ENCODE peak calls at places on chromosome 7, in four cellular contexts. V, N, H and F are unnamed samples. For H3K4me1 and H3K27me3, the result is how much of the 10 kb centered on the place peaks cover.

GRCh38 chr7:87316846-87317545 is 28.5 kb upstream of the CROT start:
- DNase-seq in H (no peak), N (peak), V (no peak), F (no peak)

GRCh38 chr7:155369-156000 is 36.9 kb upstream of the FAM20C start:
- DNase-seq in N (no peak), H (no peak), V (no peak), F (peak)

GRCh38 chr7:87110778-87111177 is 41.5 kb upstream of the DMTF1 start:
- DNase-seq in V (no peak), N (no peak), H (no peak), F (no peak)

GRCh38 chr7:988426-988911 is 5.5 kb downstream of the CYP2W1 start:
- DNase-seq in V (no peak), N (no peak), H (no peak), F (no peak)

GRCh38 chr7:2880882-2881281 is 36.8 kb upstream of the GNA12 start:
- DNase-seq in H (no peak), N (no peak), V (no peak), F (no peak)

GRCh38 chr7:145339319-145339718 is 503.5 kb upstream of the TPK1 start:
- DNase-seq in N (no peak), V (no peak), H (no peak), F (no peak)

GRCh38 chr7:157013101-157013500 is 2.6 kb upstream of the MNX1 start:
- DNase-seq in N (no peak), H (no peak), V (no peak), F (peak)

GRCh38 chr7:85074-85945 is 107.1 kb upstream of the FAM20C start:
- DNase-seq in H (peak), V (no peak), N (peak), F (no peak)

GRCh38 chr7:76185187-76185915 is 16.3 kb upstream of the SRRM3 start:
- DNase-seq in H (no peak), N (peak), V (no peak), F (no peak)

GRCh38 chr7:76505168-76506080 is 4.9 kb upstream of the UPK3B start:
- DNase-seq in N (peak), V (no peak), H (peak), F (no peak)

GRCh38 chr7:131194070-131194865 is 133.4 kb upstream of the MKLN1 start:
- DNase-seq in V (no peak), N (no peak), H (no peak), F (no peak)

GRCh38 chr7:99008921-99009530 is 130.7 kb downstream of the TRRAP start:
- DNase-seq in N (no peak), V (no peak), H (no peak), F (no peak)

GRCh38 chr7:35908305-35909223 is 107.7 kb downstream of the SEPTIN7 start:
- DNase-seq in V (no peak), H (peak), N (peak), F (no peak)

GRCh38 chr7:69739906-69740545 is 141.8 kb downstream of the AUTS2 start:
- DNase-seq in N (peak), V (no peak), H (peak), F (no peak)

GRCh38 chr7:147296986-147297385 is 1180.4 kb downstream of the CNTNAP2 start:
- DNase-seq in N (no peak), V (no peak), H (no peak), F (no peak)

GRCh38 chr7:74242122-74242443 is 12.1 kb downstream of the RFC2 start:
- DNase-seq in V (no peak), N (no peak), H (no peak), F (no peak)

GRCh38 chr7:15015545-15016314 is 113.2 kb upstream of the DGKB start:
- DNase-seq in N (peak), V (no peak), H (no peak), F (no peak)

GRCh38 chr7:64183126-64183742 is 23.8 kb upstream of the ZNF735 start:
- DNase-seq in N (no peak), H (no peak), V (no peak), F (no peak)

GRCh38 chr7:64889686-64890162 is 13.3 kb upstream of the ZNF273 start:
- DNase-seq in N (no peak), H (no peak), V (no peak), F (no peak)

GRCh38 chr7:9983048-9983447 is 990.6 kb upstream of the PHF14 start:
- DNase-seq in N (no peak), H (no peak), V (no peak), F (no peak)

GRCh38 chr7:34837826-34838225 is 179.8 kb downstream of the NPSR1 start:
- DNase-seq in N (no peak), H (no peak), V (no peak), F (no peak)

GRCh38 chr7:18295781-18296417 is 199.7 kb upstream of the HDAC9 start:
- DNase-seq in V (no peak), N (no peak), H (no peak), F (no peak)
- TF ChIP-seq CTCF in V (no peak), N (no peak), H (no peak), F (peak)

GRCh38 chr7:150363872-150364271 is 4.8 kb upstream of the REPIN1 start:
- DNase-seq in H (no peak), N (no peak), V (no peak), F (peak)

GRCh38 chr7:150362989-150363769 is 5.4 kb upstream of the REPIN1 start:
- DNase-seq in V (no peak), N (peak), H (peak), F (peak)

GRCh38 chr7:150361402-150361801 is 7.2 kb upstream of the REPIN1 start:
- DNase-seq in N (peak), H (peak), V (no peak), F (no peak)

GRCh38 chr7:150360682-150361058 is 8.0 kb upstream of the REPIN1 start:
- DNase-seq in N (no peak), H (peak), V (no peak), F (no peak)

GRCh38 chr7:150361807-150362621 is 6.6 kb upstream of the REPIN1 start:
- DNase-seq in V (no peak), H (peak), N (peak), F (peak)
- H3K4me1 ChIP-seq in V (under half), H (under half), N (under half), F (under half)

GRCh38 chr7:150978136-150978789 is at the start of gene KCNH2:
- DNase-seq in V (no peak), N (peak), H (peak), F (no peak)
- H3K27me3 ChIP-seq in V (under half), N (half or more), H (under half), F (half or more)

GRCh38 chr7:93442478-93443224 is 131.9 kb downstream of the CALCR start:
- DNase-seq in N (peak), V (no peak), H (no peak), F (no peak)
- TF ChIP-seq CTCF in N (peak), V (peak), H (no peak), F (peak)